ENCODE peak calls at places on chromosomes 12 and 14, in four cellular contexts. One of them, this sample, is unnamed.

GRCh38 chr12:104057771-104058197 is 6.5 kb upstream of the HCFC2 start:
- DNase-seq in bronchial epithelial cell: peak
- DNase-seq in stomach: no peak
- DNase-seq in AG10803: no peak
- DNase-seq in this sample: peak

GRCh38 chr14:22973217-22974032 is 8.9 kb downstream of the AJUBA start:
- DNase-seq in bronchial epithelial cell: peak
- DNase-seq in stomach: peak
- DNase-seq in AG10803: peak
- DNase-seq in this sample: peak

GRCh38 chr14:100573009-100573756 is 14.0 kb downstream of the BEGAIN start:
- DNase-seq in bronchial epithelial cell: no peak
- DNase-seq in stomach: no peak
- DNase-seq in AG10803: no peak
- DNase-seq in this sample: no peak

GRCh38 chr12:125387206-125387605 is 322.0 kb downstream of the AACS start:
- DNase-seq in bronchial epithelial cell: no peak
- DNase-seq in stomach: no peak
- DNase-seq in AG10803: no peak
- DNase-seq in this sample: no peak

GRCh38 chr14:102076793-102077759 is 9.8 kb downstream of the HSP90AA1 start:
- DNase-seq in bronchial epithelial cell: no peak
- DNase-seq in stomach: no peak
- DNase-seq in AG10803: no peak
- DNase-seq in this sample: no peak

GRCh38 chr12:20377750-20378149 is 9.4 kb downstream of the PDE3A start:
- DNase-seq in bronchial epithelial cell: no peak
- DNase-seq in stomach: no peak
- DNase-seq in AG10803: no peak
- DNase-seq in this sample: no peak

GRCh38 chr14:83164016-83164415 is 1630.4 kb upstream of the SEL1L start:
- DNase-seq in bronchial epithelial cell: peak
- DNase-seq in stomach: no peak
- DNase-seq in AG10803: peak
- DNase-seq in this sample: peak

GRCh38 chr14:90714811-90715210 is 101.4 kb downstream of the TTC7B start:
- DNase-seq in bronchial epithelial cell: peak
- DNase-seq in stomach: no peak
- DNase-seq in AG10803: peak
- DNase-seq in this sample: peak

GRCh38 chr14:101400815-101401214 is 160.5 kb upstream of the DIO3 start:
- DNase-seq in bronchial epithelial cell: no peak
- DNase-seq in stomach: no peak
- DNase-seq in AG10803: peak
- DNase-seq in this sample: peak

GRCh38 chr12:66170606-66171005 is 810 bp upstream of the TMBIM4 start:
- DNase-seq in bronchial epithelial cell: no peak
- DNase-seq in stomach: no peak
- DNase-seq in AG10803: no peak
- DNase-seq in this sample: no peak

GRCh38 chr12:82089369-82090121 is 268.6 kb downstream of the CCDC59 start:
- DNase-seq in bronchial epithelial cell: peak
- DNase-seq in stomach: no peak
- DNase-seq in AG10803: no peak
- DNase-seq in this sample: no peak

GRCh38 chr14:96470331-96470730 is 31.9 kb upstream of the PAPOLA start:
- DNase-seq in bronchial epithelial cell: no peak
- DNase-seq in stomach: no peak
- DNase-seq in AG10803: no peak
- DNase-seq in this sample: no peak

GRCh38 chr12:99053599-99054362 is 408.7 kb downstream of the APAF1 start:
- DNase-seq in bronchial epithelial cell: no peak
- DNase-seq in stomach: no peak
- DNase-seq in AG10803: peak
- DNase-seq in this sample: no peak

GRCh38 chr14:20757963-20758362 is 10.2 kb upstream of the EDDM3B start:
- DNase-seq in bronchial epithelial cell: no peak
- DNase-seq in stomach: no peak
- DNase-seq in AG10803: no peak
- DNase-seq in this sample: no peak

GRCh38 chr14:25396128-25396527 is 346.2 kb upstream of the STXBP6 start:
- DNase-seq in bronchial epithelial cell: no peak
- DNase-seq in stomach: no peak
- DNase-seq in AG10803: no peak
- DNase-seq in this sample: no peak

GRCh38 chr12:116432321-116432750 is 126.8 kb upstream of the MAP1LC3B2 start:
- DNase-seq in bronchial epithelial cell: no peak
- DNase-seq in stomach: no peak
- DNase-seq in AG10803: peak
- DNase-seq in this sample: peak

GRCh38 chr12:71702590-71702989 is 16.7 kb downstream of the TMEM19 start:
- DNase-seq in bronchial epithelial cell: peak
- DNase-seq in stomach: no peak
- DNase-seq in AG10803: no peak
- DNase-seq in this sample: peak

GRCh38 chr14:69132513-69133181 is 20.3 kb downstream of the DCAF5 start:
- DNase-seq in bronchial epithelial cell: no peak
- DNase-seq in stomach: no peak
- DNase-seq in AG10803: no peak
- DNase-seq in this sample: no peak

GRCh38 chr12:112282920-112283319 is 99.3 kb downstream of the HECTD4 start:
- DNase-seq in bronchial epithelial cell: no peak
- DNase-seq in stomach: no peak
- DNase-seq in AG10803: no peak
- DNase-seq in this sample: no peak

GRCh38 chr12:25591132-25591531 is 38.0 kb upstream of the LMNTD1 start:
- DNase-seq in bronchial epithelial cell: no peak
- DNase-seq in stomach: no peak
- DNase-seq in AG10803: no peak
- DNase-seq in this sample: no peak

GRCh38 chr14:69043598-69044267 is 64.6 kb upstream of the ACTN1 start:
- DNase-seq in bronchial epithelial cell: peak
- DNase-seq in stomach: no peak
- DNase-seq in AG10803: peak
- DNase-seq in this sample: no peak

GRCh38 chr14:53855127-53855526 is 101.5 kb downstream of the BMP4 start:
- DNase-seq in bronchial epithelial cell: peak
- DNase-seq in stomach: no peak
- DNase-seq in AG10803: no peak
- DNase-seq in this sample: no peak

GRCh38 chr12:102957339-102958050 is at the start of gene ASCL1:
- DNase-seq in bronchial epithelial cell: no peak
- DNase-seq in stomach: no peak
- DNase-seq in AG10803: peak
- DNase-seq in this sample: peak

GRCh38 chr12:76337583-76337982 is 10.6 kb downstream of the BBS10 start:
- DNase-seq in bronchial epithelial cell: no peak
- DNase-seq in stomach: no peak
- DNase-seq in AG10803: peak
- DNase-seq in this sample: peak

GRCh38 chr14:91870001-91870400 is 2.7 kb upstream of the TC2N start:
- DNase-seq in bronchial epithelial cell: peak
- DNase-seq in stomach: no peak
- DNase-seq in AG10803: no peak
- DNase-seq in this sample: no peak

GRCh38 chr12:49358548-49359141 is 8.6 kb upstream of the SPATS2 start:
- DNase-seq in bronchial epithelial cell: peak
- DNase-seq in stomach: peak
- DNase-seq in AG10803: peak
- DNase-seq in this sample: no peak

GRCh38 chr12:6465467-6466183 is 4.9 kb downstream of the VAMP1 start:
- DNase-seq in bronchial epithelial cell: peak
- DNase-seq in stomach: peak
- DNase-seq in AG10803: peak
- DNase-seq in this sample: peak

GRCh38 chr12:121522962-121523361 is 57.9 kb downstream of the KDM2B start:
- DNase-seq in bronchial epithelial cell: no peak
- DNase-seq in stomach: no peak
- DNase-seq in AG10803: no peak
- DNase-seq in this sample: no peak

GRCh38 chr12:44433647-44434046 is 442.5 kb downstream of the NELL2 start:
- DNase-seq in bronchial epithelial cell: no peak
- DNase-seq in stomach: no peak
- DNase-seq in AG10803: no peak
- DNase-seq in this sample: no peak

GRCh38 chr14:102508410-102508773 is 1.2 kb downstream of the ANKRD9 start:
- DNase-seq in bronchial epithelial cell: peak
- DNase-seq in stomach: peak
- DNase-seq in AG10803: no peak
- DNase-seq in this sample: no peak

GRCh38 chr14:24993631-24994030 is 56.3 kb downstream of the STXBP6 start:
- DNase-seq in bronchial epithelial cell: no peak
- DNase-seq in stomach: no peak
- DNase-seq in AG10803: no peak
- DNase-seq in this sample: no peak

GRCh38 chr14:74947353-74948227 is 7.8 kb downstream of the PGF start:
- DNase-seq in bronchial epithelial cell: no peak
- DNase-seq in stomach: no peak
- DNase-seq in AG10803: no peak
- DNase-seq in this sample: no peak

GRCh38 chr14:33777651-33778050 is 173.2 kb downstream of the EGLN3 start:
- DNase-seq in bronchial epithelial cell: no peak
- DNase-seq in stomach: no peak
- DNase-seq in AG10803: no peak
- DNase-seq in this sample: no peak

GRCh38 chr14:32453857-32454810 is 125.0 kb downstream of the AKAP6 start:
- DNase-seq in bronchial epithelial cell: peak
- DNase-seq in stomach: no peak
- DNase-seq in AG10803: peak
- DNase-seq in this sample: peak

GRCh38 chr14:56555921-56556570 is 23.6 kb upstream of the TMEM260 start:
- DNase-seq in bronchial epithelial cell: peak
- DNase-seq in stomach: no peak
- DNase-seq in AG10803: peak
- DNase-seq in this sample: peak

GRCh38 chr14:100662850-100663527 is 63.7 kb upstream of the DLK1 start:
- DNase-seq in bronchial epithelial cell: peak
- DNase-seq in stomach: peak
- DNase-seq in AG10803: peak
- DNase-seq in this sample: peak

GRCh38 chr12:65152012-65152411 is 17.4 kb upstream of the LEMD3 start:
- DNase-seq in bronchial epithelial cell: peak
- DNase-seq in stomach: no peak
- DNase-seq in AG10803: no peak
- DNase-seq in this sample: no peak

GRCh38 chr12:102833687-102834435 is 83.2 kb downstream of the PAH start:
- DNase-seq in bronchial epithelial cell: peak
- DNase-seq in stomach: no peak
- DNase-seq in AG10803: no peak
- DNase-seq in this sample: no peak

GRCh38 chr14:69553221-69553620 is 21.4 kb downstream of the CCDC177 start:
- DNase-seq in bronchial epithelial cell: peak
- DNase-seq in stomach: no peak
- DNase-seq in AG10803: peak
- DNase-seq in this sample: peak

GRCh38 chr12:48118491-48118890 is 673 bp upstream of the PFKM start:
- DNase-seq in bronchial epithelial cell: no peak
- DNase-seq in stomach: no peak
- DNase-seq in AG10803: no peak
- DNase-seq in this sample: no peak
- H3K4me3 ChIP-seq in bronchial epithelial cell: no peak
- H3K4me3 ChIP-seq in stomach: peak
- H3K4me3 ChIP-seq in AG10803: peak
- H3K4me3 ChIP-seq in this sample: peak

DNA sequence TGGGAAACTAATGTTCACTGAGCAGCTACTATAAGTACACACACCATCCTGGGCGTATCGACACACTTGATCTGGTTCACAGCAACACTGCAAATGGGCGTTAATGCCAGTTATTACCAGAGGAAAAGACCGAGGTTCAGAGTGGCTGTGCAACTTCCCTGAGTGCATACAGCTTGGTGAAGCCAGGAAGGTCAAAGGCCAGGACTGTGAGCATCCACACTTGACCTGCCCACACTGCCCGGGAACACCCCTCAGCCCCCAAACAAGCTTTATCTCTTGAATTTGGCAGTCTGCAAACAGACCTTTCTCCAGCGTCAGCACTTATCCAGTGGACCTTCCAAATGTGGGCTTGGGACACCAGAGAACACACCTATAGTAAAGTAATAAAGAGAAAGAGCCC is 312.6 kb downstream of the BCL11B start:
- DNase-seq in bronchial epithelial cell: no peak
- DNase-seq in stomach: no peak
- DNase-seq in AG10803: no peak
- DNase-seq in this sample: no peak
- TF ChIP-seq CTCF in bronchial epithelial cell: no peak
- TF ChIP-seq CTCF in stomach: no peak
- TF ChIP-seq CTCF in AG10803: no peak
- TF ChIP-seq CTCF in this sample: no peak

DNA sequence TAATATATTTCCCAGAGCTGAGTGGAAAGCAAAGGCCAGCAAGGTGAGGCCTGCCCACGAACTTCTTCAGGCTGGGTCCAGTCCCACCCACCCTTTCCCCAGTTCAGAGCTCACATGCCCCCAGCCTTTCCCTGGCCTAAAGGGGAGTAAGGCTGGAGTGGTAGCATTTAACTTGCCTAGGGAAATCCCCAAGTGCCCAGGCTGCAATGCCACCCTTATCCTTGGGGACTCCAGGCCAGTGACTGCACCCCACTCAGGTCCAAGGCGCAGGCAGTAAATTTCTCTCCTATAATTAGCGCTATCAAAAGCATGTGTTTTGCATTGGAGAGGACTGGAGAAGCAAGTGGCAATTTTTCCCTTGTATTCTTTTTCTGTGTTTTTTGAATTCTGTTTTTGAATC is 3.7 kb upstream of the HOXC6 start:
- DNase-seq in bronchial epithelial cell: no peak
- DNase-seq in stomach: no peak
- DNase-seq in AG10803: no peak
- DNase-seq in this sample: no peak
- H3K4me3 ChIP-seq in bronchial epithelial cell: no peak
- H3K4me3 ChIP-seq in stomach: no peak
- H3K4me3 ChIP-seq in AG10803: peak
- H3K4me3 ChIP-seq in this sample: no peak

DNA sequence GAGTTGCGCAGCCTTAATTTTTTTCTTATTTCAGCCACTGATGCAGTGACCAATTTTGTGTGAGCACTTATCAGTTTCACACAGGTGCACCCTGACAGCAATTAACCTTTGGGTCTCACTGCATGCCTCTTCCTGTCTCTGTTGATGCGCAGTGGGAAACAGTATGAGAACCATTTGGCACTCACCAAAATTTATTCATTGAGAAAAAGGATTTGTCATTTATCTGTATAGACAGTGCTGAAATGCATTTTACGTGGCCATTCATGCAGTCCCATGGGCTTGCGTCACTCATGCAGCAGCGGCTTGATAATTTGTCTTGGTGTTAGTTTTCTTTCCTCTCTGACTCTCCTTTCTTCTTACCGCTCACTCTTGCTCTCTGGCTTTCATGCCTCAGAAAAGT is 157.5 kb downstream of the C12orf75 start:
- DNase-seq in bronchial epithelial cell: no peak
- DNase-seq in stomach: no peak
- DNase-seq in AG10803: no peak
- DNase-seq in this sample: no peak
- TF ChIP-seq CTCF in bronchial epithelial cell: no peak
- TF ChIP-seq CTCF in stomach: no peak
- TF ChIP-seq CTCF in AG10803: no peak
- TF ChIP-seq CTCF in this sample: no peak